ENCODE peak calls at places on chromosomes 7 and 10, in nine cellular contexts. Q is NCI-H510A treated with DMSO at 0.1 percent for 48 hours; W is effector memory CD4-positive, alpha-beta T cell; N is mucosa of descending colon; I is AG09319; S is T-helper 1 cell; R is A549; T is SHP77; O is occipital lobe. K is an unnamed sample.

GRCh38 chr7:55593515-55594318 is 21.4 kb upstream of the VOPP1 start:
- DNase-seq in O (no peak), N (peak; percentile 69), I (no peak), Q (peak; percentile 75), T (peak; percentile 75), W (peak; percentile 29), R (peak; percentile 49), S (peak; percentile 52), K (peak; percentile 58)

GRCh38 chr7:106609416-106609815 is 51.5 kb downstream of the CCDC71L start:
- DNase-seq in Q (no peak), W (no peak), S (no peak), T (no peak), I (no peak), N (no peak), R (no peak), O (no peak), K (no peak)

GRCh38 chr7:116280803-116281202 is 70.5 kb downstream of the TES start:
- DNase-seq in O (no peak), T (no peak), S (no peak), I (no peak), Q (no peak), W (no peak), N (no peak), R (no peak), K (no peak)

GRCh38 chr7:124930655-124931597 is 1.3 kb upstream of the POT1 start:
- DNase-seq in S (no peak), I (no peak), W (no peak), O (no peak), N (no peak), R (no peak), Q (no peak), T (no peak), K (no peak)

GRCh38 chr10:132212816-132213215 is 26.1 kb downstream of the DPYSL4 start:
- DNase-seq in R (no peak), T (no peak), Q (no peak), S (no peak), O (no peak), I (no peak), N (no peak), W (no peak), K (no peak)

GRCh38 chr10:71840936-71841335 is 10.1 kb downstream of the PSAP start:
- DNase-seq in N (no peak), T (no peak), R (no peak), S (no peak), I (no peak), O (no peak), W (no peak), Q (no peak), K (no peak)

GRCh38 chr7:95725170-95725569 is 47.2 kb upstream of the DYNC1I1 start:
- DNase-seq in Q (no peak), O (no peak), W (no peak), R (no peak), T (peak; percentile 22), N (no peak), I (no peak), S (no peak), K (no peak)

GRCh38 chr7:33905389-33906032 is at the start of gene BMPER:
- DNase-seq in I (no peak), O (peak; percentile 36), S (no peak), N (peak; percentile 54), Q (peak; percentile 61), W (no peak), R (peak; percentile 43), T (peak; percentile 68), K (no peak)

GRCh38 chr10:29532256-29532878 is 102.4 kb downstream of the SVIL start:
- DNase-seq in R (no peak), O (no peak), Q (no peak), I (no peak), S (no peak), W (no peak), N (no peak), T (no peak), K (no peak)

GRCh38 chr7:1709281-1709680 is 39.2 kb downstream of the ELFN1 start:
- DNase-seq in T (no peak), W (no peak), Q (no peak), S (no peak), I (no peak), O (no peak), N (no peak), R (no peak), K (no peak)

GRCh38 chr7:70696139-70696782 is 435.7 kb upstream of the GALNT17 start:
- DNase-seq in S (no peak), I (no peak), W (no peak), T (no peak), N (no peak), R (no peak), O (no peak), Q (no peak), K (no peak)

GRCh38 chr10:79246209-79246581 is 101.1 kb upstream of the PPIF start:
- DNase-seq in R (no peak), S (no peak), O (peak; percentile 72), W (no peak), T (no peak), N (no peak), Q (no peak), I (no peak), K (no peak)

GRCh38 chr7:138239244-138239643 is 163.0 kb downstream of the AKR1D1 start:
- DNase-seq in N (no peak), T (no peak), I (no peak), Q (no peak), S (no peak), R (no peak), O (no peak), W (no peak), K (no peak)

GRCh38 chr10:113047963-113048781 is 98.1 kb downstream of the TCF7L2 start:
- DNase-seq in I (peak; percentile 84), Q (no peak), R (no peak), W (no peak), O (no peak), S (no peak), T (no peak), N (no peak), K (no peak)

GRCh38 chr7:1512781-1513656 is 8.8 kb upstream of the INTS1 start:
- DNase-seq in Q (no peak), S (no peak), I (no peak), W (no peak), O (peak; percentile 64), N (peak; percentile 66), R (peak; percentile 91), T (peak; percentile 84), K (peak; percentile 42)

GRCh38 chr10:29840516-29841276 is 205.9 kb upstream of the SVIL start:
- DNase-seq in S (no peak), T (no peak), Q (no peak), N (no peak), W (no peak), O (no peak), R (no peak), I (no peak), K (no peak)

GRCh38 chr10:69958232-69958902 is 94.3 kb upstream of the MACROH2A2 start:
- DNase-seq in O (no peak), S (no peak), W (no peak), T (no peak), Q (peak; percentile 42), N (no peak), R (peak; percentile 82), I (no peak), K (no peak)

GRCh38 chr7:83613232-83613631 is 35.7 kb downstream of the SEMA3E start:
- DNase-seq in I (no peak), T (no peak), R (no peak), S (no peak), W (no peak), O (no peak), N (no peak), Q (no peak), K (no peak)

GRCh38 chr10:47179291-47179647 is 120.7 kb upstream of the GDF10 start:
- DNase-seq in R (no peak), I (no peak), Q (no peak), O (no peak), N (no peak), W (no peak), S (no peak), T (no peak), K (no peak)

GRCh38 chr7:55087521-55087961 is 68.7 kb downstream of the EGFR start:
- DNase-seq in T (no peak), S (no peak), Q (no peak), R (no peak), W (no peak), O (no peak), I (no peak), N (no peak), K (no peak)

GRCh38 chr10:132526676-132527075 is 10.9 kb upstream of the INPP5A start:
- DNase-seq in T (no peak), Q (no peak), S (no peak), I (no peak), N (peak; percentile 19), R (no peak), W (no peak), O (no peak), K (no peak)

GRCh38 chr7:154676422-154677073 is 326.4 kb downstream of the PAXIP1 start:
- DNase-seq in Q (no peak), O (no peak), W (no peak), S (no peak), I (no peak), N (peak; percentile 88), T (no peak), R (no peak), K (no peak)

GRCh38 chr10:130364631-130365030 is 228.4 kb downstream of the GLRX3 start:
- DNase-seq in O (no peak), W (no peak), R (no peak), Q (no peak), T (no peak), I (no peak), N (no peak), S (no peak), K (no peak)

GRCh38 chr7:63900394-63901203 is 98.0 kb upstream of the ZNF722 start:
- DNase-seq in S (peak; percentile 79), O (peak; percentile 91), T (peak; percentile 99), R (no peak), I (no peak), Q (peak; percentile 81), N (peak; percentile 92), W (peak; percentile 59), K (peak; percentile 61)

GRCh38 chr7:140883378-140883777 is 41.4 kb downstream of the BRAF start:
- DNase-seq in N (no peak), W (no peak), O (no peak), T (no peak), I (no peak), R (no peak), Q (no peak), S (no peak), K (no peak)

GRCh38 chr7:142785841-142786250 is 15.1 kb downstream of the PRSS2 start:
- DNase-seq in R (no peak), Q (no peak), W (peak; percentile 65), I (no peak), S (peak; percentile 71), N (peak; percentile 75), T (no peak), O (no peak), K (no peak)

GRCh38 chr7:51774178-51774577 is 457.6 kb upstream of the COBL start:
- DNase-seq in W (no peak), I (no peak), O (no peak), S (no peak), T (no peak), N (no peak), Q (no peak), R (no peak), K (no peak)

GRCh38 chr10:91162050-91162494 is 58.4 kb upstream of the PCGF5 start:
- DNase-seq in I (no peak), S (no peak), R (peak; percentile 32), N (no peak), Q (no peak), W (peak; percentile 6), T (no peak), O (no peak), K (no peak)

K was measured in activated B cell treated with CpG ODN at 0.5 μM for 24 hours.